ENCODE peak calls at places on chromosomes 12 and 14, in five cellular contexts. J is upper lobe of right lung, S is lower lobe of right lung, C is transverse colon, F is mammary epithelial cell. E is an unnamed sample. For H3K4me1 and H3K27me3, the result is how much of the 10 kb centered on the place peaks cover.

GRCh38 chr14:94355191-94355794 is 32.2 kb upstream of the SERPINA6 start:
- DNase-seq in J (peak), C (peak), F (peak), S (peak), E (peak)

GRCh38 chr14:87483651-87484260 is 509.2 kb downstream of the GALC start:
- DNase-seq in S (no peak), F (peak), J (no peak), C (no peak), E (peak)

GRCh38 chr14:45251912-45252311 is 1.1 kb downstream of the MIS18BP1 start:
- DNase-seq in J (no peak), S (no peak), C (no peak), F (peak), E (no peak)

GRCh38 chr12:70831538-70831937 is 89.0 kb downstream of the PTPRR start:
- DNase-seq in S (no peak), J (no peak), F (peak), C (no peak), E (no peak)

GRCh38 chr12:71472441-71472911 is 32.9 kb downstream of the LGR5 start:
- DNase-seq in J (no peak), C (no peak), S (no peak), F (no peak), E (no peak)

GRCh38 chr12:57852195-57852594 is 5.7 kb upstream of the CTDSP2 start:
- DNase-seq in J (no peak), S (no peak), F (no peak), C (no peak), E (no peak)

GRCh38 chr14:42424501-42424900 is 817.8 kb downstream of the LRFN5 start:
- DNase-seq in C (no peak), S (no peak), J (no peak), F (no peak), E (no peak)

GRCh38 chr12:106296179-106296877 is 6.2 kb upstream of the TCP11L2 start:
- DNase-seq in C (no peak), F (peak), J (no peak), S (no peak), E (peak)

GRCh38 chr14:61672796-61673195 is 22.5 kb upstream of the HIF1A start:
- DNase-seq in C (no peak), J (no peak), F (no peak), S (no peak), E (no peak)

GRCh38 chr14:63045234-63045611 is at the start of gene KCNH5:
- DNase-seq in C (no peak), S (peak), F (peak), J (no peak), E (peak)

GRCh38 chr12:47024463-47024862 is 55.0 kb upstream of the PCED1B start:
- DNase-seq in S (no peak), F (peak), C (no peak), J (no peak), E (no peak)

GRCh38 chr12:3119192-3119744 is 42.1 kb downstream of the TSPAN9 start:
- DNase-seq in F (peak), S (no peak), C (no peak), J (no peak), E (no peak)

GRCh38 chr12:78194448-78194847 is 363.8 kb downstream of the NAV3 start:
- DNase-seq in C (no peak), F (peak), J (no peak), S (no peak), E (no peak)

GRCh38 chr12:77229640-77230442 is 164.5 kb upstream of the E2F7 start:
- DNase-seq in F (no peak), S (no peak), C (no peak), J (no peak), E (no peak)

GRCh38 chr14:89681086-89682018 is 264.3 kb upstream of the FOXN3 start:
- DNase-seq in C (peak), J (no peak), S (peak), F (no peak), E (no peak)

GRCh38 chr12:44314007-44314500 is 478.2 kb downstream of the TMEM117 start:
- DNase-seq in S (no peak), F (no peak), C (no peak), J (no peak), E (no peak)

GRCh38 chr14:64637735-64638473 is 66.3 kb upstream of the PLEKHG3 start:
- DNase-seq in J (no peak), C (no peak), S (no peak), F (peak), E (no peak)

GRCh38 chr12:168763-169525 is 45.0 kb downstream of the SLC6A12 start:
- DNase-seq in J (no peak), F (no peak), C (no peak), S (no peak), E (no peak)

GRCh38 chr12:45558353-45558752 is 171.2 kb upstream of the ARID2 start:
- DNase-seq in F (no peak), S (no peak), J (no peak), C (no peak), E (no peak)

GRCh38 chr12:48142818-48143674 is 14.3 kb downstream of the ASB8 start:
- DNase-seq in J (no peak), S (no peak), C (no peak), F (no peak), E (no peak)

GRCh38 chr12:13101854-13102375 is 1.6 kb downstream of the GSG1 start:
- DNase-seq in J (no peak), S (no peak), C (peak), F (peak), E (no peak)

GRCh38 chr12:64461634-64462414 is 9.9 kb downstream of the TBK1 start:
- DNase-seq in S (no peak), F (peak), J (no peak), C (no peak), E (no peak)

GRCh38 chr12:51908876-51909592 is 1.7 kb downstream of the ACVRL1 start:
- DNase-seq in J (no peak), F (no peak), S (no peak), C (no peak), E (no peak)

GRCh38 chr12:96448287-96448686 is 41.1 kb upstream of the CFAP54 start:
- DNase-seq in S (no peak), F (peak), J (no peak), C (no peak), E (no peak)

GRCh38 chr12:81284137-81284536 is 206.3 kb downstream of the ACSS3 start:
- DNase-seq in C (no peak), J (no peak), F (peak), S (no peak), E (no peak)

GRCh38 chr14:93011650-93012317 is 88.8 kb downstream of the CHGA start:
- DNase-seq in J (no peak), S (no peak), F (no peak), C (no peak), E (no peak)

GRCh38 chr12:44628180-44628579 is 247.9 kb downstream of the NELL2 start:
- DNase-seq in J (no peak), S (no peak), F (no peak), C (no peak), E (no peak)

GRCh38 chr14:94380225-94381148 is 7.9 kb downstream of the SERPINA1 start:
- DNase-seq in C (no peak), S (no peak), F (no peak), J (no peak), E (no peak)

GRCh38 chr14:54169254-54169924 is 212.8 kb upstream of the BMP4 start:
- DNase-seq in J (no peak), C (no peak), F (peak), S (no peak), E (no peak)

GRCh38 chr12:114006482-114007425 is 40.6 kb upstream of the RBM19 start:
- DNase-seq in S (no peak), F (no peak), C (no peak), J (no peak), E (no peak)

GRCh38 chr12:93323625-93324165 is 54.0 kb upstream of the NUDT4 start:
- DNase-seq in F (peak), J (no peak), C (no peak), S (no peak), E (no peak)

GRCh38 chr14:65258391-65258790 is 154.1 kb upstream of the FUT8 start:
- DNase-seq in F (peak), J (no peak), C (no peak), S (no peak), E (no peak)

GRCh38 chr14:37595809-37596595 is 573 bp downstream of the TTC6 start:
- DNase-seq in J (peak), F (peak), C (peak), S (peak), E (peak)

GRCh38 chr14:44995770-44996294 is 33.8 kb downstream of the TOGARAM1 start:
- DNase-seq in C (no peak), F (no peak), J (no peak), S (no peak), E (no peak)

GRCh38 chr12:84644936-84645335 is 267.7 kb downstream of the SLC6A15 start:
- DNase-seq in F (no peak), C (no peak), S (no peak), J (no peak), E (no peak)

GRCh38 chr14:75236897-75237296 is 41.7 kb upstream of the FOS start:
- DNase-seq in J (peak), S (no peak), C (no peak), F (no peak), E (no peak)

GRCh38 chr14:75242546-75243273 is 35.9 kb upstream of the FOS start:
- DNase-seq in J (peak), C (peak), F (peak), S (peak), E (no peak)

GRCh38 chr14:75234173-75234855 is 44.3 kb upstream of the FOS start:
- DNase-seq in F (no peak), S (peak), J (peak), C (peak), E (no peak)

GRCh38 chr14:75240781-75241180 is 37.8 kb upstream of the FOS start:
- DNase-seq in F (no peak), J (no peak), S (no peak), C (no peak), E (no peak)

GRCh38 chr14:75238728-75239455 is 39.7 kb upstream of the FOS start:
- DNase-seq in C (no peak), S (no peak), J (no peak), F (no peak), E (peak)
- H3K4me1 ChIP-seq in C (under half), S (under half), J (under half), F (under half), E (under half)

GRCh38 chr12:42587564-42588307 is 1.8 kb downstream of the PRICKLE1 start:
- DNase-seq in J (no peak), F (no peak), S (no peak), C (no peak), E (no peak)
- H3K4me3 ChIP-seq in J (peak), F (peak), S (peak), C (no peak), E (no peak)

GRCh38 chr12:4266990-4267389 is 6.6 kb upstream of the CCND2 start:
- DNase-seq in S (no peak), C (no peak), J (no peak), F (no peak), E (no peak)
- H3K27me3 ChIP-seq in S (under half), C (under half), J (under half), F (under half), E (under half)

GRCh38 chr14:102590667-102591099 is 1.8 kb upstream of the RCOR1 start:
- DNase-seq in C (peak), J (no peak), S (peak), F (peak), E (peak)

GRCh38 chr14:102586420-102587119 is 5.9 kb upstream of the RCOR1 start:
- DNase-seq in J (no peak), C (no peak), S (no peak), F (no peak), E (no peak)

GRCh38 chr14:102589761-102590290 is 2.6 kb upstream of the RCOR1 start:
- DNase-seq in F (no peak), C (no peak), S (no peak), J (no peak), E (no peak)

GRCh38 chr14:102591372-102591943 is 991 bp upstream of the RCOR1 start:
- DNase-seq in S (peak), J (peak), F (no peak), C (peak), E (peak)

DNA sequence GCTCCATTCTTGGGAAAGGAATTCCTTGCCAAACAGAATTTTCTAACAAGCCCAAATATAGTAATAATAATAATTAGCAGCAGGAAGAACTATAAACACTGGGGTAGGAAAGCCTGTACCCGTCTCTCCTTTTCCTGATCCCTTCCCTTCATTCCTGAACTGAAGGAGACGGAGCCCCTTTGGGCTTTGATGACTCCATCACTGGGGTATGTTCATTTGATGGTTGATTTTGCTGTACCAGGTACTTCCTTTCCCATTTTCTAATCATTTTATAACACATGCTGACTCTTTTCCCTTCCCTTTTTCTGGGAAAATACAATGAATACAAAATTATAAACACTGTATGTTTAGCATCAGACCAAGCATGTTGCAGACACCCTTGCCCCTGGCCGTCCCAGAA is 3.6 kb upstream of the RCOR1 start:
- DNase-seq in C (no peak), F (no peak), S (no peak), J (no peak), E (no peak)
- H3K4me1 ChIP-seq in C (under half), F (under half), S (under half), J (under half), E (under half)

GRCh38 chr14:31944256-31945073 is 132.6 kb upstream of the ARHGAP5 start:
- DNase-seq in S (no peak), J (no peak), C (peak), F (no peak), E (no peak)
- H3K4me3 ChIP-seq in S (no peak), J (no peak), C (peak), F (no peak), E (no peak)

DNA sequence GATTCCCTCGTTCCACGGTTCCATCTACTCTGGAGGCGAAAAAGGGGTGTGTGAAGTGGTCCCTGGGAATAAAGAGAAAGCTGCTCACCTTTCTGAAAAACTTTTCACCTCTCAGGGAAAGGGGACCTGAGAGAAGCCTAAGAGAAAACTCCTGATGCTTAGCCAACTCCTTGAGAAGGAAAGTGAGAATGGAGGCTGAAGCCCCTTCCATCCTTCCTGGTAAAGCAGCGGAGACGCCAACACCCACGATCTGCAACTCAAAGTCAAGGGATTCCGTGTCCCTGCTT is 110.0 kb downstream of the ARF6 start:
- DNase-seq in F (no peak), J (no peak), S (no peak), C (no peak), E (no peak)
- H3K27me3 ChIP-seq in F (under half), J (under half), S (under half), C (under half), E (under half)

DNA sequence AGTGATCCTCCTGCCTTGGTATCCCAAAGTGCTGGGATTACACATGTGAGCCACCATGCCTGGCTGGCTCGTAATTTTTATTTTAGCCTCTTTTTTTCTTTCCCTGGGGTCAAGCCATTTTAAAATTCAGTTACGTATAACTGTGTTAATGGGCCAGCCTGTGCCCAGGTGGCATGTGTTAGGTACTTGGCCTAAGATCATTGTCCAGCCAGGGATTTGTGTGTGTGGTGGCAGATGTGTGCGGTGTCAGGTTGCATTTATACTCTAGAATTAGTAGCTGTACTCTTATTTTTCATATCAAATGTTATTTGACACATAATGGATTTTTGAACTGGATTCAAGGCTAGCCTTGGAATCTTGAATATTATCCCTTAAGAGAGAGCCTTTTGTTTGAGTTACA is 69.3 kb downstream of the FBXO34 start:
- DNase-seq in F (no peak), C (no peak), J (no peak), S (no peak), E (peak)
- H3K4me1 ChIP-seq in F (under half), C (under half), J (under half), S (under half), E (under half)

GRCh38 chr14:105015905-105016304 is 5.0 kb downstream of the CDCA4 start:
- DNase-seq in J (no peak), F (no peak), S (no peak), C (no peak), E (no peak)

GRCh38 chr14:105015242-105015641 is 5.6 kb downstream of the CDCA4 start:
- DNase-seq in J (no peak), S (no peak), C (no peak), F (no peak), E (no peak)

GRCh38 chr14:105014032-105014431 is 6.9 kb downstream of the CDCA4 start:
- DNase-seq in J (no peak), C (no peak), S (no peak), F (no peak), E (no peak)

GRCh38 chr14:105013150-105013787 is 7.6 kb downstream of the CDCA4 start:
- DNase-seq in S (no peak), C (no peak), F (no peak), J (no peak), E (no peak)

GRCh38 chr14:105014631-105015030 is 6.3 kb downstream of the CDCA4 start:
- DNase-seq in C (no peak), F (no peak), J (no peak), S (no peak), E (no peak)
- H3K4me3 ChIP-seq in C (no peak), F (no peak), J (no peak), S (no peak), E (no peak)

E was measured in body of pancreas.